ENCODE peak calls at places on chromosomes 6 and 20, in four cellular contexts. N, U, G and K are unnamed samples.

GRCh38 chr6:146381486-146381885 is 162.1 kb upstream of the RAB32 start:
- DNase-seq in N (peak; percentile 20), U (no peak), G (no peak), K (no peak)

GRCh38 chr20:25339608-25340007 is 51.0 kb downstream of the ABHD12 start:
- DNase-seq in N (no peak), U (no peak), G (no peak), K (no peak)

GRCh38 chr6:25007269-25007699 is 71.5 kb upstream of the RIPOR2 start:
- DNase-seq in N (no peak), U (no peak), G (peak; percentile 60), K (no peak)

GRCh38 chr20:25549866-25550477 is 35.4 kb downstream of the NINL start:
- DNase-seq in N (no peak), U (no peak), G (no peak), K (no peak)

GRCh38 chr6:24883618-24884017 is 52.1 kb downstream of the RIPOR2 start:
- DNase-seq in N (no peak), U (no peak), G (no peak), K (peak; percentile 15)

GRCh38 chr6:161161889-161162624 is 111.8 kb downstream of the AGPAT4 start:
- DNase-seq in N (no peak), U (no peak), G (no peak), K (no peak)

GRCh38 chr20:23229989-23230388 is 120.6 kb upstream of the NXT1 start:
- DNase-seq in N (no peak), U (no peak), G (no peak), K (peak; percentile 38)

GRCh38 chr6:42928748-42929087 is 562 bp upstream of the CNPY3 start:
- DNase-seq in N (no peak), U (no peak), G (no peak), K (no peak)

GRCh38 chr6:129717287-129717686 is 7.3 kb upstream of the ARHGAP18 start:
- DNase-seq in N (peak; percentile 16), U (no peak), G (no peak), K (no peak)

GRCh38 chr6:16602035-16602434 is 159.2 kb downstream of the ATXN1 start:
- DNase-seq in N (no peak), U (no peak), G (peak; percentile 80), K (no peak)

GRCh38 chr6:143607959-143608358 is 69.8 kb upstream of the PHACTR2 start:
- DNase-seq in N (peak; percentile 7), U (no peak), G (no peak), K (no peak)

GRCh38 chr6:150667977-150668716 is 68.5 kb downstream of the PLEKHG1 start:
- DNase-seq in N (peak; percentile 75), U (no peak), G (no peak), K (no peak)

GRCh38 chr6:30219244-30219643 is 6.0 kb upstream of the TRIM26 start:
- DNase-seq in N (peak; percentile 74), U (peak; percentile 38), G (peak; percentile 75), K (no peak)

GRCh38 chr20:45154183-45154582 is 20.5 kb upstream of the PI3 start:
- DNase-seq in N (no peak), U (no peak), G (no peak), K (no peak)

GRCh38 chr6:84872996-84873395 is 108.6 kb upstream of the TBX18 start:
- DNase-seq in N (peak; percentile 19), U (no peak), G (no peak), K (no peak)

GRCh38 chr6:332671-333070 is 40.4 kb downstream of the DUSP22 start:
- DNase-seq in N (peak; percentile 22), U (no peak), G (no peak), K (no peak)

GRCh38 chr6:5670381-5670780 is 336.3 kb downstream of the NRN1 start:
- DNase-seq in N (no peak), U (no peak), G (no peak), K (no peak)

GRCh38 chr20:51826372-51826771 is 24.1 kb upstream of the SALL4 start:
- DNase-seq in N (no peak), U (no peak), G (no peak), K (no peak)

GRCh38 chr6:148800535-148800934 is 53.7 kb downstream of the UST start:
- DNase-seq in N (no peak), U (no peak), G (no peak), K (no peak)

GRCh38 chr20:15346657-15347280 is 1009.4 kb upstream of the FLRT3 start:
- DNase-seq in N (no peak), U (no peak), G (no peak), K (no peak)

GRCh38 chr20:4027590-4028265 is 12.4 kb upstream of the RNF24 start:
- DNase-seq in N (peak; percentile 48), U (no peak), G (no peak), K (no peak)

GRCh38 chr6:150100745-150101144 is 31.8 kb upstream of the ULBP3 start:
- DNase-seq in N (no peak), U (no peak), G (no peak), K (no peak)

GRCh38 chr6:331622-332521 is 39.6 kb downstream of the DUSP22 start:
- DNase-seq in N (no peak), U (no peak), G (peak; percentile 84), K (no peak)

GRCh38 chr6:163187201-163187600 is 227.3 kb upstream of the QKI start:
- DNase-seq in N (no peak), U (no peak), G (no peak), K (no peak)

GRCh38 chr20:61053487-61054277 is 198.4 kb upstream of the CDH4 start:
- DNase-seq in N (no peak), U (no peak), G (no peak), K (no peak)

GRCh38 chr20:461254-462198 is 807 bp downstream of the TBC1D20 start:
- DNase-seq in N (peak; percentile 62), U (peak; percentile 43), G (no peak), K (peak; percentile 87)

GRCh38 chr6:2971420-2972218 is at the start of gene SERPINB6:
- DNase-seq in N (peak; percentile 58), U (no peak), G (peak; percentile 54), K (peak; percentile 89)

GRCh38 chr6:2522521-2522920 is 228.2 kb downstream of the MYLK4 start:
- DNase-seq in N (no peak), U (no peak), G (no peak), K (no peak)

GRCh38 chr20:8473459-8473858 is 341.4 kb downstream of the PLCB1 start:
- DNase-seq in N (no peak), U (no peak), G (no peak), K (no peak)

GRCh38 chr6:132357120-132357519 is 44.2 kb downstream of the MOXD1 start:
- DNase-seq in N (no peak), U (no peak), G (no peak), K (no peak)

GRCh38 chr6:32692019-32692418 is 25.6 kb upstream of the HLA-DQB1 start:
- DNase-seq in N (peak; percentile 22), U (peak; percentile 71), G (peak; percentile 53), K (no peak)

GRCh38 chr6:130958468-130958867 is 104.6 kb downstream of the EPB41L2 start:
- DNase-seq in N (no peak), U (no peak), G (no peak), K (no peak)

DNA sequence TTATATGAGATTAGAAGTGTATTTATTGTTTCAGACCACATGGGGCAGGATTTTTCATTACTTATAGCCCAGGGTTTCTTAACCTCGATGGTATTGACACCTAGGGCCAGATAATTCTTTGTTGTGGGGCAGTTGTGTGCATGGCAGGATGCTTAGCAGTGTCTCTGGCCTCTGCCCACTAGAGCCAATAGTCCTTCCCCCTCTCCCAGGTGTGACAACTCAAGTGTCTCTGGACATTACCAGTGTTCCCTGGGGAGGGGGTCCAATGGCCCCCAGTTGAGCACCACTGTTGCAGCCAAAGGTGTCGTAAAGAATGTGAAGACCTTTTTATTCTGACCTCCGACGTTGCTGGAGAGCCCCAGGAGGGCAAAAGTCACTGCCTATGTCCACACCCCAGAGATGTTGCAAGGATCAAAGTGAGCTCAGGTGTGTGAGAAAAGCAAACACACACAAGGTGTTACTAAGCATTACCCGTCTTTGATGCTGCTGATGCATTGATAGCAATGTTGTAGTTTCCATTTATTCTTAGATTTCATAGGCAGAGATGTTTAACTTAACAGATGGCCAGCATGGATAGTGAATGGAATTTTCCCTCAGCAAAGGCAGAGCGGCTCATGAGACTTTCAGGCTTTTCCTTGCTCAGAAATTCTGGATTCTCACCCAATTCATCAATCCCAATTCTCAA is 22.2 kb downstream of the BANF2 start:
- DNase-seq in N (peak; percentile 11), U (no peak), G (no peak), K (no peak)
- TF ChIP-seq CTCF in N (peak; percentile 17), U (no peak), G (no peak), K (peak; percentile 11)

DNA sequence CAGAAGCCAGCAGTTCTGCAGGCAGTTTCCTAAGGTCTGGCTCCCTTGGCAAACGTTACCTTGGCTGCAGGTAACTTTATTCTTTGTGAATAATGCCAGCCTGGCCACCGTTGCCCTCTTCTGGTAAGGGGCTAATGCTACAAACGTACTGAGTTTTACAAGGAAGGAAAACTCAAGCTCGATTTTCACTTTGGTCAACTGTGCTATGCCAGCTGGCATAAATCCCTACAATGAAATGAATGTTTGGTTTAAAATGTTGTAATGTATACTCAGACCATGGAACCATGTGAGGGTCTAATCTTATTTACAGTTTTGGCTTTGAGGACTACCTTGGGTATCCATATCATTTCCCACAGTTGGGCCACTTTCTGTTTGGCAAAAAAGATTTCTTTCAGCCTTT is 101.4 kb downstream of the SLX4IP start:
- DNase-seq in N (no peak), U (peak; percentile 16), G (no peak), K (no peak)
- TF ChIP-seq CTCF in N (peak; percentile 65), U (peak; percentile 24), G (peak; percentile 74), K (peak; percentile 70)

DNA sequence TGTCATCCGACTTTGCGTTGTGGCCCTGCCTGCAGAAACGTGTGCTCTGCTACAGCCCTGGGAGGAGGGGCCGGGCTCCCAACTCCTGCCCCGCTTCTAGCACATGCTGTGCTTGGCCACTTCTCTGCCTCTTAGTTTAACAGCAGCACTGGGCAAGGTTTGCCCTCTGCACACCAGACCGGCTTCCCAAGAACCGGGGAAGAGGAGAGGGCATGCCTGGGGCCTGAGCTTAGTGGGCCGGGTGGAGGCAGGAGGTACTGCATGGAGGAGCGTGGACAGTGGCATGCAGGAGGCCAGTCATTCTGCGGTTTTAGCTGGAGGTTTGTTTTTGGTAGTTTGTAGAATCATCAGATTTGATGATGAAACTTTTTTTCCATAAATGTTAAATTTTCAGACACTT is 45.5 kb downstream of the CEP43 start:
- DNase-seq in N (no peak), U (no peak), G (no peak), K (no peak)
- TF ChIP-seq CTCF in N (no peak), U (no peak), G (no peak), K (no peak)

GRCh38 chr6:62775427-62776022 is 435.7 kb upstream of the FKBP1C start:
- DNase-seq in N (peak; percentile 11), U (no peak), G (peak; percentile 8), K (no peak)
- TF ChIP-seq CTCF in N (peak; percentile 54), U (no peak), G (peak; percentile 57), K (peak; percentile 59)